ENCODE peak calls at places on chromosomes 16 and 17, in seven cellular contexts. Y is IMR-90, V is mesenchymal stem cell, Z is neuronal stem cell, X is H9, R is H1, J is trophoblast cell. H is an unnamed sample.

GRCh38 chr17:62744259-62744658 is 63.9 kb downstream of the MARCHF10 start:
- DNase-seq in Y (no peak), V (no peak), Z (no peak), X (peak), R (no peak), J (no peak), H (no peak)

GRCh38 chr16:1980026-1980769 is 1.1 kb downstream of the NOXO1 start:
- DNase-seq in Y (no peak), V (no peak), Z (no peak), X (no peak), R (no peak), J (no peak), H (no peak)

GRCh38 chr16:73771676-73772075 is 524.9 kb upstream of the PSMD7 start:
- DNase-seq in Y (no peak), V (no peak), Z (no peak), X (no peak), R (no peak), J (no peak), H (no peak)

GRCh38 chr16:4850211-4850610 is 2.9 kb downstream of the UBN1 start:
- DNase-seq in Y (peak), V (peak), Z (no peak), X (no peak), R (no peak), J (no peak), H (no peak)

GRCh38 chr17:17836818-17837379 is at the start of gene SREBF1:
- DNase-seq in Y (peak), V (peak), Z (peak), X (peak), R (peak), J (peak), H (peak)

GRCh38 chr17:3025421-3026124 is 37.8 kb downstream of the OR1D5 start:
- DNase-seq in Y (no peak), V (no peak), Z (no peak), X (peak), R (no peak), J (no peak), H (no peak)

GRCh38 chr16:5490499-5490898 is 392.9 kb upstream of the EEF2KMT start:
- DNase-seq in Y (no peak), V (no peak), Z (peak), X (peak), R (no peak), J (no peak), H (peak)

GRCh38 chr17:4317648-4318047 is 48.8 kb downstream of the UBE2G1 start:
- DNase-seq in Y (no peak), V (no peak), Z (no peak), X (no peak), R (no peak), J (no peak), H (no peak)

GRCh38 chr16:62692685-62693084 is 656.4 kb upstream of the CDH8 start:
- DNase-seq in Y (no peak), V (no peak), Z (no peak), X (no peak), R (no peak), J (no peak), H (no peak)

GRCh38 chr16:66205287-66206167 is 161.0 kb upstream of the CDH5 start:
- DNase-seq in Y (peak), V (no peak), Z (no peak), X (no peak), R (no peak), J (no peak), H (no peak)

GRCh38 chr17:41547378-41547841 is 19.3 kb upstream of the KRT19 start:
- DNase-seq in Y (no peak), V (no peak), Z (no peak), X (no peak), R (no peak), J (no peak), H (no peak)

GRCh38 chr16:53849585-53849984 is 145.6 kb downstream of the FTO start:
- DNase-seq in Y (no peak), V (no peak), Z (no peak), X (no peak), R (no peak), J (no peak), H (no peak)

GRCh38 chr17:46144246-46144645 is 49.0 kb downstream of the KANSL1 start:
- DNase-seq in Y (no peak), V (no peak), Z (no peak), X (no peak), R (no peak), J (no peak), H (no peak)

GRCh38 chr16:11570258-11570657 is 16.5 kb downstream of the LITAF start:
- DNase-seq in Y (no peak), V (no peak), Z (no peak), X (no peak), R (no peak), J (no peak), H (no peak)

GRCh38 chr16:2882460-2883026 is 472 bp upstream of the FLYWCH2 start:
- DNase-seq in Y (peak), V (peak), Z (peak), X (peak), R (peak), J (peak), H (peak)

GRCh38 chr17:82608816-82609215 is 39.4 kb downstream of the WDR45B start:
- DNase-seq in Y (no peak), V (no peak), Z (no peak), X (no peak), R (no peak), J (no peak), H (no peak)
- H4K8ac ChIP-seq in Y (no peak), V (no peak), Z (no peak), X (no peak), R (no peak), J (no peak), H (no peak)

GRCh38 chr16:71971571-71971970 is 28.6 kb downstream of the PKD1L3 start:
- DNase-seq in Y (no peak), V (no peak), Z (no peak), X (no peak), R (no peak), J (peak), H (no peak)
- H4K8ac ChIP-seq in Y (no peak), V (no peak), Z (no peak), X (no peak), R (no peak), J (no peak), H (no peak)

DNA sequence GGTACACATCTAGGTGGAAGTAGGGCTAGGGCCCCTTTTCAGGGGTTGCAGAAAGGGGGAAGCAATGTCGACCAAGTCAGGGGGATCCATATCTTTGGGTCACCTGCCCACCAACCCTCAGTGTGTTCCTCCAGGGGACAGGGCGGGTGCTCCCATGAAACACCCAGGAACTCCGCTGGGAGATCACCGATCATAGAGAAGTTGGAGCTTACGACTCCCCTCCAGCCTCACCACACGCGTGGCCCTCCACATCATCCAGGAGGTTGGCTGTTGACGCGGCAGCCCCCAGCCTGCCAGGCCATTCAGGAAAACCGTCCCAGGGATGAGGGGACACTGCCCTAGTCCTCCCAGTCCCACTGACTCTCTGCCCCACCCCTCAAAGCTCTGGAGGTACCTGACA is 17.3 kb upstream of the MRPS23 start:
- DNase-seq in Y (no peak), V (no peak), Z (no peak), X (peak), R (no peak), J (no peak), H (no peak)
- H4K8ac ChIP-seq in Y (peak), V (peak), Z (no peak), X (no peak), R (no peak), J (no peak), H (no peak)

GRCh38 chr16:57740423-57741071 is 5.0 kb downstream of the KATNB1 start:
- DNase-seq in Y (no peak), V (no peak), Z (no peak), X (peak), R (no peak), J (no peak), H (no peak)
- H4K8ac ChIP-seq in Y (no peak), V (no peak), Z (no peak), X (no peak), R (peak), J (no peak), H (no peak)

GRCh38 chr17:13395346-13395745 is 206.4 kb downstream of the HS3ST3A1 start:
- DNase-seq in Y (no peak), V (no peak), Z (no peak), X (no peak), R (no peak), J (no peak), H (no peak)
- H4K8ac ChIP-seq in Y (no peak), V (no peak), Z (no peak), X (no peak), R (no peak), J (no peak), H (no peak)

GRCh38 chr17:1067282-1067956 is 70.5 kb downstream of the TIMM22 start:
- DNase-seq in Y (no peak), V (no peak), Z (no peak), X (no peak), R (no peak), J (no peak), H (peak)
- H4K8ac ChIP-seq in Y (no peak), V (no peak), Z (no peak), X (no peak), R (no peak), J (no peak), H (no peak)

DNA sequence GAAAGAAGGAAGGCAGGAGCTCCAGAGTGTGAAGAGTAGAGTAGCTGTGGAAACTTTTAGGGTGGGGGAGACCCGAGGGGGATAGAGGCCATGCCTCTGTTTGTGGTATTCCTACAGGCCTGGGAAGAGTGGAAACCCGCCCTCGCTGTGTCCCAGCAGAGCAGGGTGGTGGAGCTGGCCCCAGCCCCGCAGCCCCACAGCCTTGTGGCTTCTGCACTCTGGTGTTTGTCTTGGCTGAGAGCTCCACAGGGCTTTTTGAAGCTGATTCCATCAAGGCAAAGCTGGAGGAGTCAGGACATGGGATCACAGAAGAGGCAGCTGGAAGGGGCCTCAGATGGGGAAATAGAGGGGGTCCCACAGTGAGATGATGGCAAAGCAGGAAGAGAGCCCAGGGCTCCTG is 5.1 kb upstream of the WFIKKN2 start:
- DNase-seq in Y (no peak), V (no peak), Z (no peak), X (no peak), R (no peak), J (no peak), H (no peak)
- H4K8ac ChIP-seq in Y (no peak), V (no peak), Z (no peak), X (no peak), R (no peak), J (no peak), H (no peak)

H was measured in mesendoderm.